ENCODE peak calls at places on chromosomes 12 and 14, in ten cellular contexts. S is transverse colon, M is A549, V is tibial nerve, R is suprapubic skin, J is upper lobe of left lung, Z is H1, P is stomach, L is GM12878, U is sigmoid colon. B is an unnamed sample. For H3K4me1, the result is how much of the 10 kb centered on the place peaks cover.

GRCh38 chr14:104177411-104177810 is 39.0 kb downstream of the KIF26A start:
- DNase-seq in S (no peak), M (no peak), V (no peak), R (no peak), J (no peak), Z (no peak), P (no peak), L (no peak), U (no peak), B (no peak)

GRCh38 chr14:103052407-103052806 is 4.9 kb downstream of the CDC42BPB start:
- DNase-seq in S (no peak), M (no peak), V (no peak), R (no peak), J (no peak), Z (no peak), P (no peak), L (peak), U (no peak), B (no peak)

GRCh38 chr12:116592731-116593130 is 33.5 kb downstream of the MAP1LC3B2 start:
- DNase-seq in S (no peak), M (no peak), V (no peak), R (no peak), J (peak), Z (no peak), P (no peak), L (no peak), U (no peak), B (no peak)

GRCh38 chr14:23385244-23385643 is 8.4 kb downstream of the CMTM5 start:
- DNase-seq in S (no peak), M (no peak), V (no peak), R (no peak), J (no peak), Z (no peak), P (no peak), L (no peak), U (no peak), B (no peak)

GRCh38 chr12:64029013-64029857 is 184.7 kb downstream of the SRGAP1 start:
- DNase-seq in S (no peak), M (no peak), V (no peak), R (no peak), J (no peak), Z (no peak), P (no peak), L (no peak), U (peak), B (no peak)

GRCh38 chr14:94362614-94363133 is 25.7 kb downstream of the SERPINA1 start:
- DNase-seq in S (no peak), M (no peak), V (no peak), R (peak), J (no peak), Z (no peak), P (no peak), L (no peak), U (no peak), B (no peak)

GRCh38 chr12:69904761-69905160 is 79.7 kb downstream of the MYRFL start:
- DNase-seq in S (no peak), M (no peak), V (no peak), R (no peak), J (no peak), Z (no peak), P (no peak), L (no peak), U (no peak), B (no peak)

GRCh38 chr12:126369487-126370463 is 1304.5 kb downstream of the AACS start:
- DNase-seq in S (no peak), M (no peak), V (no peak), R (no peak), J (no peak), Z (no peak), P (no peak), L (no peak), U (no peak), B (no peak)

GRCh38 chr14:73787760-73788508 is 63.7 kb upstream of the PTGR2 start:
- DNase-seq in S (no peak), M (no peak), V (no peak), R (no peak), J (no peak), Z (no peak), P (no peak), L (no peak), U (peak), B (no peak)
- H3K4me1 ChIP-seq in S (half or more), M (under half), V (half or more), R (half or more), J (half or more), Z (under half), P (half or more), L (under half), U (half or more), B (under half)

DNA sequence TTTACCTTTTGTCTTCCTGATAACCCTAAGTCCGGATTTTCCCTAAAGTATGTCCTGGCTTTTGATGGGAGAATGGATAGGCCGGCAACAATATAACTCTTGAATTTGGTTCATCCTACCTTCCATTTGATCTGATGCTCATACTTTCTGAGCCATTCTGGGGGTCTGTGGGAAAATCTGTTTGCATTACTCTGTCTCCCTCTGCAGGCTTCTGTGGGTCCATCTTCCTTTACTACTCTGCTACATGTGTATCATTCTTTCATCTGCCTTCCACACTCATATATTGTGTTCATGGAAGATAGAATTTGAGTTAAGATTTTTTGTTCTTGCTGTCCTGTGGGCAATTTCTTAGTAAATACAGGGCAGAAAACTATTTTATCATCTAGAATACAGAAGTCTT is 101.5 kb downstream of the NAV3 start:
- DNase-seq in S (no peak), M (no peak), V (no peak), R (no peak), J (no peak), Z (no peak), P (no peak), L (no peak), U (no peak), B (no peak)
- TF ChIP-seq CTCF in S (no peak), M (no peak), V (no peak), R (no peak), J (no peak), Z (peak), P (no peak), L (peak), U (no peak), B (no peak)

DNA sequence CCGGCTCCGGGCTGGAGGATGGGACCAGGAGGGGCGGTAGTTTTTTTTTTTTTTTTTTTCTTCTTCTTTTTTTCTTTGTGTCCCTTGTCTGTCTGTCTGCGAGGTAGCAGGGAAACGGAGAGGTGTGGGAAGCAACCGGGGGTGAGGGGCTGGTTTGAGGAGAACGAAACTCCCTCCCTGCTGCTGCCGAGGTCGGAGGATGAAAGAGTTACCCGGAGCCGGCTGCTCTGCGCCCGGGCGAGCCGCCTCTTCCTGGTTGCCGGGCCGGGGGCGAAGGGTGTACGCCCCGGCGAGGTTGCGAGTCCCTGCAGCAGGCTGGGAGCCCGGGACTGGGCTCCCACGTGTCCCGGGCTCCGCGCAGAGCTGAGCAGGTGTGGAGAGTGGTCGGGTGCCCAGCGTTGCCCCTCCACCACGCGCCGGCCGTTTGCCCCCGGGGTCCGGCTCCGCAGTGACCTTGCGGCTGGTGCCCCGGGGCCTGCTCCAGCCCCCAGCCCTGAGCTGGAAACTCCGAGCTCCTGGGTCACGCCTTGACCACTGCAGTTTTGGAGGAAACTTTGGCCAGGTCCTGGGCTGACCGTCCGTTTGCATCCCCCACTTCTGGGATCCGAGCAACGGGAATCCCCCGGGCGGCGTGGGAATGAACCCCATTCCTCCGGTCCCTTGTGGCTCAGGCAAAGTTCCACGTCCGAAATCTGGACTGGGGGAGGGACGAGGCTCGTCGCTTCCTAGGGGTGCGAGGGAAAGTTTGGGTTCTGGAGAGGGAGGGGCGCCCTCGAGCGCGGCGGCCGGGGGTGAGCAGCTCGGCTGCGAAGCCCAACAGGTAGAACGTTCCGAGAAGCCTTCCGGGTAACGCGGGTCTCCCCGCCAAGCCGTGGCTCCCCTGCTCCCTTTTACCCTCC is 1.2 kb downstream of the CHST11 start:
- DNase-seq in S (peak), M (peak), V (no peak), R (no peak), J (peak), Z (peak), P (peak), L (no peak), U (peak), B (peak)
- TF ChIP-seq EP300 in S (no peak), M (no peak), V (no peak), R (no peak), J (no peak), Z (no peak), P (no peak), L (no peak), U (no peak), B (no peak)

GRCh38 chr12:55725556-55725955 is 3.3 kb downstream of the CD63 start:
- DNase-seq in S (peak), M (no peak), V (no peak), R (no peak), J (no peak), Z (no peak), P (no peak), L (no peak), U (peak), B (no peak)
- H3K4me1 ChIP-seq in S (half or more), M (half or more), V (half or more), R (half or more), J (under half), Z (under half), P (half or more), L (under half), U (half or more), B (under half)

DNA sequence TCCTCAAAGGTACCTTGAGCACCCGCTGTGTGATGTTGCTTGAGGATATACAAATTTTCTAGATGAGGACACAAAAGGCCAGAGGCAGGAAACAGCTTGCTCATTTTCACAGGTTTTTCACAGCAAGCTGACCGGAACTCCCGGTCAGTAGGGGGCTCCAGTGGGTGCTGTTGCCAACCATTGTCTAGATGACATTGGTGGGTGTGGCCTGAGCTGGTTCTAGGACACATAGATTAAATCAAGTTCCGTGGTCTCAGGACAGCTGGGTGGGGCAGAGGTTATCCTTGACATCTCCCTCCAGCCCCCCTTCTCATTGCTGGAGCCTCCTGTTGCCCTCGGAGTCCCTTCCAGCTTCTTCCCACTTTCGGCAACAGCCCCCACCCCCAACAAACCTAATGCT is 153.6 kb upstream of the FKBP4 start:
- DNase-seq in S (peak), M (peak), V (peak), R (no peak), J (no peak), Z (peak), P (no peak), L (no peak), U (peak), B (no peak)
- TF ChIP-seq CTCF in S (no peak), M (peak), V (no peak), R (no peak), J (no peak), Z (peak), P (no peak), L (no peak), U (no peak), B (no peak)